ENCODE peak calls at places on chromosomes 5 and 9, in nine cellular contexts. N is CD4-positive, alpha-beta T cell; K is HCT116; X is CD8-positive, alpha-beta memory T cell; U is heart right ventricle; H is heart left ventricle; F is neuronal stem cell; A is caudate nucleus; L is H9. G is an unnamed sample.
A peak's percentile ranks its signal among the peaks of the same experiment; 100 is the strongest.

GRCh38 chr5:93579561-93580386 is 1.2 kb downstream of the NR2F1-AS1 start:
- DNase-seq in N (no peak), K (no peak), X (no peak), U (peak; percentile 29), H (no peak), F (no peak), A (no peak), L (peak; percentile 64), G (peak; percentile 76)

GRCh38 chr5:56594821-56595220 is 220.5 kb upstream of the MAP3K1 start:
- DNase-seq in N (no peak), K (no peak), X (no peak), U (no peak), H (no peak), F (no peak), A (no peak), L (no peak), G (no peak)

GRCh38 chr9:70477146-70477745 is 62.8 kb upstream of the KLF9 start:
- DNase-seq in N (no peak), K (no peak), X (no peak), U (no peak), H (no peak), F (no peak), A (no peak), L (no peak), G (no peak)

GRCh38 chr9:34463098-34463900 is 4.7 kb downstream of the DNAI1 start:
- DNase-seq in N (no peak), K (peak; percentile 37), X (no peak), U (no peak), H (no peak), F (no peak), A (no peak), L (no peak), G (no peak)

GRCh38 chr5:134090482-134090881 is 24.0 kb upstream of the TCF7 start:
- DNase-seq in N (peak; percentile 86), K (no peak), X (peak; percentile 75), U (no peak), H (no peak), F (no peak), A (no peak), L (no peak), G (no peak)

GRCh38 chr9:98105006-98105405 is 14.0 kb downstream of the TRIM14 start:
- DNase-seq in N (no peak), K (no peak), X (peak; percentile 29), U (no peak), H (no peak), F (no peak), A (no peak), L (no peak), G (no peak)

GRCh38 chr5:132363431-132364112 is 5.9 kb upstream of the SLC22A5 start:
- DNase-seq in N (no peak), K (peak; percentile 47), X (no peak), U (no peak), H (peak; percentile 76), F (no peak), A (no peak), L (no peak), G (no peak)

GRCh38 chr9:124458441-124458840 is 8.2 kb downstream of the ADGRD2 start:
- DNase-seq in N (no peak), K (no peak), X (no peak), U (no peak), H (no peak), F (no peak), A (no peak), L (no peak), G (no peak)

DNA sequence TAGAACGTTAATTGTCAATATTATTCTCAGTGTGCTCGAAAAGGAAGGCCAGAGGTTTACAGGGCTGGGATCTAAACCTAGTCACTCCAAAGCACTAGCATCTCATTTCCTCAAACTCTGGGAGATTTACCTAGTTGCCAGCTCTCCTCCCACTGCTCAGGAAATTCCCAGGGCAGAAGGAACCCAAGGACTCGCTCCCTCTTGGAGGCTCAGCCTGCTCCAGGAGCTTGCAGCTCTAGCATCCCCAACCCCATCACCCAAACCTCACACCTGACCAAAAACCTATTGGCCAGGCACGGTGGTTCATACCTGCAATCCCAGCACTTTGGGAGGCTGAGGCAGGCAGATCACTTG is 26.0 kb downstream of the SERINC5 start:
- DNase-seq in N (no peak), K (no peak), X (no peak), U (no peak), H (no peak), F (no peak), A (no peak), L (peak; percentile 56), G (no peak)
- H3K27ac ChIP-seq in N (no peak overlapping the region), K (no peak overlapping the region), X (no peak overlapping the region), U (peak overlapping the region; percentile 2), H (no peak overlapping the region), F (peak overlapping the region; percentile 16), A (no peak overlapping the region), L (no peak overlapping the region), G (peak overlapping the region; percentile 81)

GRCh38 chr9:80059191-80059590 is 487.4 kb downstream of the TLE4 start:
- DNase-seq in N (no peak), K (no peak), X (no peak), U (no peak), H (no peak), F (no peak), A (no peak), L (no peak), G (no peak)

GRCh38 chr9:80059979-80060378 is 488.2 kb downstream of the TLE4 start:
- DNase-seq in N (no peak), K (no peak), X (no peak), U (no peak), H (no peak), F (no peak), A (no peak), L (no peak), G (no peak)

GRCh38 chr9:80062581-80062980 is 490.8 kb downstream of the TLE4 start:
- DNase-seq in N (no peak), K (no peak), X (no peak), U (no peak), H (no peak), F (no peak), A (no peak), L (no peak), G (no peak)

GRCh38 chr9:80061940-80062339 is 490.2 kb downstream of the TLE4 start:
- DNase-seq in N (no peak), K (no peak), X (no peak), U (no peak), H (peak; percentile 28), F (no peak), A (no peak), L (no peak), G (peak; percentile 33)

DNA sequence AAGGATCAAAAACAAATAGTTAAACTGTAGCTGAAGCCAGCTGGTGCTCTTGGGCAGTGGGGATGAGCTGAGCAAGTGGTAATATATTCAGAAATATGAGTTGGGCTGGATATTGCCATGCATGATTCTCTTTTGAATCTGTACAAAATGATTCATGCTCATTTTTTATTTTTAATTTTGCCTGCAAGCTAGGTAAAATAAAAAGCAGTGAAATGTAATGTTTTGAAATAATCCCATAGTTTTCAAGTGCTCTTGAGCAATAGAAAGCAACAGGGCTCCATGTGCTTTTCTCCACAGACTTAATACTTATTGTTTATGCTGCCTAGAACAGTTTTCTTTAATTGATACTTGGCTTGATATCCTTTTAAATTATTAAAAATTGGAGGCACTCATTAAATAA is 489.3 kb downstream of the TLE4 start:
- DNase-seq in N (no peak), K (no peak), X (no peak), U (no peak), H (no peak), F (no peak), A (no peak), L (no peak), G (no peak)
- H3K27ac ChIP-seq in N (no peak overlapping the region), K (no peak overlapping the region), X (no peak overlapping the region), U (no peak overlapping the region), H (peak overlapping the region; percentile 35), F (no peak overlapping the region), A (no peak overlapping the region), L (no peak overlapping the region), G (peak overlapping the region; percentile 19)

GRCh38 chr9:92257327-92257726 is 36.2 kb downstream of the IARS1 start:
- DNase-seq in N (no peak), K (no peak), X (no peak), U (no peak), H (no peak), F (no peak), A (no peak), L (no peak), G (no peak)

GRCh38 chr9:92253656-92254055 is 39.8 kb downstream of the IARS1 start:
- DNase-seq in N (no peak), K (no peak), X (no peak), U (no peak), H (no peak), F (no peak), A (no peak), L (no peak), G (no peak)

DNA sequence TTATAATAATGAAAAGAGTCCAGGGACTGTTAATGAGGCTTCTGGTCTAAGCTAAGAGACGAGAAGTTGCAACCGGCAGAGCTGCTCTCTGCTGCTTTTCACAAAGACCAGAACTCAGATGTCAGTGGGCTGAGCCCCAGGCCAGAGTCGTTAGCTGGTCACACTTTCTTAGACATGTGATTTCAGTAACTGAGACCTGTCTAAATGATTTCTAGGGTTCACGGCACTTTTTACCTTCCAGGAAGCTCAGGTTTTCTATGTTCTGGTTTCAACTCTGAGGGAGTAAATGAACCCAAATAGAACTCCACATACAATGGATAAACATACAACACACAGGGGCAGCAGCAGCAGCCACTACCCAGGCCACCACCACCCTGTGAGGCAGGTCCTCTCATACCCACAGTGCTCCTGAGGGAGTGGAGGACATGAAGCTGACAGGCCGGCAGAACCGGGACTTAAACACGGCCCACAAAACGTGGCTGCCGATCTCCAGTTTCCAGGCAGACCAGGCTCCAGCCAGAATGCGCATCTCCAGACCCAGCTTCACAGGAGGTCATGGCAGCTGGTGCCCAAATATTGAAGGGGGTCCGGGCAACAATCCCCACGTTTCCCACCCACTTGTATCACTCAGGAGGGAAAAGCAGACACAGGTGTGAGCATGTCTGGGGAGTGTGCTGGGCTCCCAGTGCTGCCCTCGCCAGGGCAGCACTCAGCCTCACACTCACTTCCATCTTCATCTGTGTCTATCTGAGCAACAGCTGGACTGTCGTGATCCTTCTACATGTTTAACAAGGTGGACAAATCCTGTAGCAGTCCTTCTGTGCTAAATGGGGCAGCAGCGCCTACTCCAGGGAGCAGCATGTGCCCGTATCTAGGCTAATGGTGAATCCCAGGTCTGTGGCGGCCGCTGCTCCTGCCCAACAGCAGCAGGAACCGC is 38.8 kb downstream of the IARS1 start:
- DNase-seq in N (no peak), K (no peak), X (no peak), U (no peak), H (no peak), F (no peak), A (no peak), L (no peak), G (no peak)
- H3K27ac ChIP-seq in N (no peak overlapping the region), K (no peak overlapping the region), X (no peak overlapping the region), U (no peak overlapping the region), H (no peak overlapping the region), F (no peak overlapping the region), A (no peak overlapping the region), L (no peak overlapping the region), G (no peak overlapping the region)

DNA sequence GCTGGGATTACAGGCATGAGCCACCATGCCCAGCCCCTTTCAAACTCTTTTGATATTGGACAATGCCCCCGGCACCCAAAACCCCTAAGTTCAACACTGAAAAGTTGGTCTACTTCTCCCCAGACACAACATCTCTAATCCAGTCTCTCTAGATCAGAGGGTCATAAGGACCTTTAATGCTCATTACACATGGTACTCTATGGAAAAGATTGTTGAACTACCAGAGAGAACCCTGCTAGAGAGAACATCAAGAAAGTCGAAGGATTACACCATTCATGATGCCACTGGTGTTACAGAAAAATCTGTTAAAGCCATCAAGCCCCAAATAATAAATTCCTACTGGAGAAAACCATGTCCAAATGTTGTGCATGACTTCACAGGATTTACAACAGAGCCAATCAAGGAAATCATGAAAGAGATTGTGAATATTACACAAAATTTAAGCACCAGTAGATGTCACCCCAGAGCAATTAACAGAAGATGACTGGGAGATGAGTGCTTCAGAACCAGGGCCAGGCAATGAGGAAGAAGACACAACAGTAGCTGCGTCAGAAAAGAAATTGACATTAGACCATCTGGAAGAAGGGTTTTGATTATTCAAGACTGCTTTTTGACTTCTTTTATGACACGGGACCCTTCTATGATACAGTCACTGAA is 28.3 kb upstream of the NIPAL4 start:
- DNase-seq in N (peak; percentile 3), K (peak; percentile 38), X (no peak), U (no peak), H (no peak), F (peak; percentile 11), A (no peak), L (no peak), G (peak; percentile 50)
- H3K27ac ChIP-seq in N (no peak overlapping the region), K (no peak overlapping the region), X (no peak overlapping the region), U (no peak overlapping the region), H (no peak overlapping the region), F (no peak overlapping the region), A (no peak overlapping the region), L (no peak overlapping the region), G (no peak overlapping the region)

G was measured in neural progenitor cell.